ENCODE peak calls at places on chromosome 22, in eight cellular contexts. S is neural progenitor cell; Y is NCI-H510A treated with DMSO at 0.1 percent for 48 hours; K is HCT116; I is NCI-H774; Q is stimulated activated naive B cell treated with anti-CD40 and anti-IgM and Interleukin-4, amounts not matched to agents 10 μg/mL and 1 μg/mL and 100 μg/mL, for 72 hours; P is ELR; H is cardiac fibroblast. E is an unnamed sample.

GRCh38 chr22:47443836-47444745 is 681.6 kb downstream of the TBC1D22A start:
- DNase-seq in K (no peak), Q (no peak), H (no peak), I (no peak), P (no peak), Y (no peak), S (no peak), E (no peak)

GRCh38 chr22:48407256-48407955 is 1420.3 kb downstream of the BRD1 start:
- DNase-seq in Y (no peak), I (no peak), H (no peak), P (no peak), S (no peak), Q (no peak), K (no peak), E (no peak)

GRCh38 chr22:20131856-20132685 is 467 bp downstream of the ZDHHC8 start:
- DNase-seq in Q (no peak), Y (no peak), P (peak), H (no peak), I (no peak), S (peak), K (no peak), E (no peak)

GRCh38 chr22:41564563-41564962 is 3.8 kb downstream of the CSDC2 start:
- DNase-seq in Q (no peak), P (peak), K (no peak), Y (no peak), I (no peak), H (peak), S (no peak), E (no peak)

GRCh38 chr22:44357296-44357961 is 44.7 kb upstream of the SHISAL1 start:
- DNase-seq in Y (no peak), I (no peak), Q (no peak), H (no peak), S (peak), P (no peak), K (no peak), E (no peak)

GRCh38 chr22:22820626-22821025 is 67.0 kb upstream of the IGLL5 start:
- DNase-seq in Q (no peak), I (no peak), Y (no peak), P (no peak), S (no peak), H (no peak), K (no peak), E (no peak)

GRCh38 chr22:50702821-50703725 is 30.4 kb downstream of the SHANK3 start:
- DNase-seq in P (no peak), Q (no peak), I (no peak), Y (no peak), S (no peak), H (no peak), K (no peak), E (no peak)

GRCh38 chr22:36644333-36644757 is 59.2 kb downstream of the CACNG2 start:
- DNase-seq in H (peak), Q (no peak), S (peak), P (peak), Y (no peak), I (no peak), K (peak), E (no peak)

GRCh38 chr22:30654361-30654760 is 13.3 kb downstream of the DUSP18 start:
- DNase-seq in Q (no peak), Y (no peak), I (no peak), H (no peak), S (no peak), P (no peak), K (no peak), E (no peak)

GRCh38 chr22:36363378-36363931 is 24.3 kb downstream of the MYH9 start:
- DNase-seq in Y (peak), K (no peak), P (no peak), H (no peak), S (no peak), Q (no peak), I (no peak), E (no peak)

GRCh38 chr22:40029189-40029890 is 34.6 kb downstream of the FAM83F start:
- DNase-seq in H (no peak), I (no peak), K (no peak), S (peak), Y (no peak), Q (no peak), P (no peak), E (no peak)

GRCh38 chr22:36587289-36588154 is 58.6 kb upstream of the EIF3D start:
- DNase-seq in I (no peak), H (peak), Y (no peak), S (peak), Q (no peak), K (no peak), P (peak), E (no peak)

GRCh38 chr22:38144025-38144405 is 33.5 kb upstream of the BAIAP2L2 start:
- DNase-seq in S (no peak), P (peak), K (peak), Q (no peak), I (no peak), H (no peak), Y (peak), E (no peak)

GRCh38 chr22:41862530-41863266 is 29.8 kb downstream of the SREBF2 start:
- DNase-seq in I (no peak), K (no peak), P (no peak), Y (no peak), S (no peak), Q (peak), H (no peak), E (no peak)

GRCh38 chr22:49450521-49450920 is 377.2 kb downstream of the BRD1 start:
- DNase-seq in K (no peak), P (no peak), H (no peak), Q (no peak), Y (peak), S (peak), I (no peak), E (no peak)

GRCh38 chr22:38504731-38505594 is 1.1 kb downstream of the DDX17 start:
- DNase-seq in S (peak), Q (peak), I (no peak), Y (peak), K (no peak), P (peak), H (peak), E (no peak)

GRCh38 chr22:36201630-36202312 is at the start of gene APOL4:
- DNase-seq in I (no peak), Q (no peak), P (no peak), K (no peak), H (peak), S (no peak), Y (no peak), E (no peak)

GRCh38 chr22:45886502-45886901 is 90.5 kb downstream of the WNT7B start:
- DNase-seq in Y (no peak), S (no peak), Q (no peak), K (no peak), P (no peak), H (no peak), I (no peak), E (no peak)

GRCh38 chr22:47854226-47854625 is 1091.8 kb downstream of the TBC1D22A start:
- DNase-seq in K (no peak), P (no peak), Y (no peak), S (no peak), H (no peak), I (no peak), Q (no peak), E (no peak)

GRCh38 chr22:29480512-29481264 is 670 bp downstream of the NEFH start:
- DNase-seq in K (no peak), Y (no peak), I (no peak), Q (no peak), S (peak), H (peak), P (no peak), E (no peak)

GRCh38 chr22:28674121-28674563 is 5.5 kb downstream of the TTC28 start:
- DNase-seq in H (peak), Q (peak), Y (no peak), I (no peak), K (no peak), P (peak), S (no peak), E (no peak)

GRCh38 chr22:39943941-39944624 is 16.1 kb upstream of the TMA7B start:
- DNase-seq in K (no peak), I (no peak), Y (no peak), H (no peak), P (no peak), S (no peak), Q (no peak), E (no peak)

GRCh38 chr22:37454857-37455686 is 27.8 kb upstream of the ELFN2 start:
- DNase-seq in Q (no peak), Y (no peak), I (no peak), K (peak), P (peak), S (no peak), H (peak), E (no peak)

GRCh38 chr22:47793304-47794101 is 1031.1 kb downstream of the TBC1D22A start:
- DNase-seq in Y (no peak), S (no peak), I (no peak), H (no peak), K (no peak), Q (no peak), P (no peak), E (peak)

GRCh38 chr22:30444632-30445437 is 19.3 kb downstream of the MTFP1 start:
- DNase-seq in P (peak), Q (peak), K (peak), I (peak), H (peak), Y (peak), S (peak), E (peak)

GRCh38 chr22:46093796-46094195 is 56.5 kb upstream of the PPARA start:
- DNase-seq in P (no peak), S (no peak), I (no peak), H (no peak), Q (no peak), Y (no peak), K (no peak), E (no peak)

GRCh38 chr22:31271026-31271425 is 21.3 kb downstream of the PIK3IP1 start:
- DNase-seq in S (no peak), P (no peak), H (no peak), K (no peak), Y (no peak), Q (no peak), I (no peak), E (no peak)

E was measured in H1.